ENCODE peak calls at places on chromosomes 6 and 20, in four cellular contexts. Y is stomach, J is upper lobe of left lung, I is thyroid gland. O is an unnamed sample.

GRCh38 chr6:155755452-155755851 is 299.8 kb upstream of the NOX3 start:
- DNase-seq in Y (no peak), J (no peak), I (no peak), O (no peak)

GRCh38 chr6:108781419-108782110 is 66.7 kb upstream of the ARMC2 start:
- DNase-seq in Y (no peak), J (no peak), I (no peak), O (no peak)

GRCh38 chr6:44858998-44859397 is 469.1 kb upstream of the RUNX2 start:
- DNase-seq in Y (no peak), J (no peak), I (no peak), O (no peak)

GRCh38 chr20:12166053-12166717 is 248.5 kb downstream of the BTBD3 start:
- DNase-seq in Y (no peak), J (no peak), I (no peak), O (peak)

GRCh38 chr6:159654483-159655098 is 38.5 kb downstream of the SOD2 start:
- DNase-seq in Y (no peak), J (no peak), I (no peak), O (no peak)

GRCh38 chr6:143193571-143194094 is 132.9 kb downstream of the AIG1 start:
- DNase-seq in Y (no peak), J (no peak), I (no peak), O (no peak)

GRCh38 chr6:139625998-139626975 is 251.8 kb upstream of the CITED2 start:
- DNase-seq in Y (no peak), J (no peak), I (no peak), O (no peak)

GRCh38 chr20:2814587-2815051 is at the start of gene C20orf141:
- DNase-seq in Y (no peak), J (no peak), I (no peak), O (peak)

GRCh38 chr6:98827295-98828159 is 6.8 kb upstream of the POU3F2 start:
- DNase-seq in Y (no peak), J (peak), I (no peak), O (no peak)

GRCh38 chr6:159098636-159099106 is 53.9 kb upstream of the TAGAP start:
- DNase-seq in Y (no peak), J (peak), I (peak), O (no peak)

GRCh38 chr6:93417421-93417996 is 1.9 kb downstream of the EPHA7 start:
- DNase-seq in Y (no peak), J (peak), I (no peak), O (peak)

GRCh38 chr6:37695857-37696219 is 1.8 kb downstream of the MDGA1 start:
- DNase-seq in Y (no peak), J (no peak), I (no peak), O (no peak)

GRCh38 chr20:9332783-9333482 is 181.5 kb upstream of the LAMP5 start:
- DNase-seq in Y (no peak), J (no peak), I (no peak), O (no peak)

GRCh38 chr6:49326337-49326736 is 136.7 kb downstream of the MMUT start:
- DNase-seq in Y (no peak), J (no peak), I (no peak), O (no peak)

GRCh38 chr6:160348209-160348551 is at the start of gene SLC22A3:
- DNase-seq in Y (peak), J (peak), I (peak), O (no peak)

GRCh38 chr6:169190144-169190584 is 63.5 kb downstream of the THBS2 start:
- DNase-seq in Y (no peak), J (peak), I (peak), O (peak)

GRCh38 chr6:41443616-41444525 is 102.3 kb upstream of the FOXP4 start:
- DNase-seq in Y (no peak), J (no peak), I (peak), O (peak)

GRCh38 chr20:9149087-9149486 is 80.2 kb downstream of the PLCB4 start:
- DNase-seq in Y (no peak), J (no peak), I (no peak), O (no peak)

GRCh38 chr20:62355527-62356142 is 11.5 kb downstream of the LAMA5 start:
- DNase-seq in Y (no peak), J (peak), I (no peak), O (peak)

GRCh38 chr20:10789386-10789785 is 115.6 kb upstream of the JAG1 start:
- DNase-seq in Y (no peak), J (no peak), I (no peak), O (no peak)

GRCh38 chr6:56995347-56995746 is 40.4 kb downstream of the BEND6 start:
- DNase-seq in Y (no peak), J (no peak), I (no peak), O (no peak)

GRCh38 chr6:45438849-45439406 is 61.2 kb upstream of the SUPT3H start:
- DNase-seq in Y (no peak), J (no peak), I (no peak), O (no peak)

GRCh38 chr6:133682506-133683290 is 206.2 kb upstream of the TCF21 start:
- DNase-seq in Y (no peak), J (no peak), I (no peak), O (no peak)

GRCh38 chr20:62371588-62372041 is 4.5 kb upstream of the LAMA5 start:
- DNase-seq in Y (no peak), J (peak), I (no peak), O (no peak)

GRCh38 chr6:137176729-137177128 is 3.3 kb upstream of the IL22RA2 start:
- DNase-seq in Y (no peak), J (no peak), I (no peak), O (no peak)

GRCh38 chr20:48921883-48922867 is 664 bp downstream of the ARFGEF2 start:
- DNase-seq in Y (peak), J (no peak), I (peak), O (peak)

GRCh38 chr20:41261790-41262717 is 55.5 kb downstream of the ZHX3 start:
- DNase-seq in Y (no peak), J (no peak), I (no peak), O (no peak)

GRCh38 chr6:118679293-118679692 is 27.9 kb upstream of the CEP85L start:
- DNase-seq in Y (no peak), J (no peak), I (no peak), O (no peak)

GRCh38 chr20:2984028-2984501 is 59.4 kb upstream of the GNRH2 start:
- DNase-seq in Y (no peak), J (no peak), I (no peak), O (no peak)

DNA sequence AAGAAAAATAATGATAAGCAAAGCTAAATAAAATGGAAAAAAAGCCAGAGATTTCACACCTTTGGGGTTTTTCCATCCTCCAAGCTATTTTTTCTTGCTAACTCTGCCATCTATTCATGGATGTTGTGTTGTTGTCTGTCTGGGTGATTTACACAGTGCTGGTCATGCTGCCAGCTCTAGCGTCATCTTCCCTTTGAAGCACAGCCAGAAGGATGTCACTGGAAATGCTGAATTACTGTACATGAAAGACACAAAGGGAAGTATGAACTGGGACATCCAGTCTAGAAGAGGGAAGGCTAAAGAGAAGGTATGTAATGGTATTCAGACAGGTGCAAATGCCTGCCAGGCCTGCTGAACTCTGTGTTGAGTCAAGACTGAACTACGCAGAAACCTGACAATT is 241.9 kb upstream of the STXBP5 start:
- DNase-seq in Y (no peak), J (no peak), I (no peak), O (no peak)
- H3K27ac ChIP-seq in Y (no peak), J (no peak), I (no peak), O (no peak)

DNA sequence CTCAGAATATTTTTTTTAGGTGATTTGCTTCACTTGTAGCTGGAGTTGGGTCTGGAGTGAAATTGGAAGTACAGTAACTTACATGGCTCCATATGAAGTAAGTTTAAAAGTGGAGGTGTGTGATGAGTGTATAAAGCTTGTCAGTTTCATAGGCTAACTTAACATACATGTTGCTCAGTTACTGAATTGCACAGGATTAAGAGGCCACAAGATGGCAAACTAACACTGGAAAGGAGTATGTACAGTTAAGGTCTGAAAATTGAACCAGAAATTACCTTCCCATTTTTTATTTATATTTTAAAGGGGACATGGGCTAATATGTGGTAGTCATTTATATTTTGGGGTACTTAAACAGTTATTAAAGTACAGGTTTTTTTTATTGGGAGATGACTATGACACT is 45.3 kb upstream of the SMIM8 start:
- DNase-seq in Y (no peak), J (no peak), I (no peak), O (no peak)
- TF ChIP-seq POLR2A in Y (no peak), J (no peak), I (no peak), O (no peak)

GRCh38 chr6:27836080-27836782 is 76.0 kb downstream of the OR2B2 start:
- DNase-seq in Y (no peak), J (no peak), I (no peak), O (no peak)

GRCh38 chr6:27837636-27838512 is 74.3 kb downstream of the OR2B2 start:
- DNase-seq in Y (peak), J (peak), I (peak), O (peak)

GRCh38 chr6:27834384-27834783 is 77.8 kb downstream of the OR2B2 start:
- DNase-seq in Y (no peak), J (no peak), I (no peak), O (no peak)

GRCh38 chr6:27836783-27837635 is 75.2 kb downstream of the OR2B2 start:
- DNase-seq in Y (peak), J (no peak), I (peak), O (peak)

DNA sequence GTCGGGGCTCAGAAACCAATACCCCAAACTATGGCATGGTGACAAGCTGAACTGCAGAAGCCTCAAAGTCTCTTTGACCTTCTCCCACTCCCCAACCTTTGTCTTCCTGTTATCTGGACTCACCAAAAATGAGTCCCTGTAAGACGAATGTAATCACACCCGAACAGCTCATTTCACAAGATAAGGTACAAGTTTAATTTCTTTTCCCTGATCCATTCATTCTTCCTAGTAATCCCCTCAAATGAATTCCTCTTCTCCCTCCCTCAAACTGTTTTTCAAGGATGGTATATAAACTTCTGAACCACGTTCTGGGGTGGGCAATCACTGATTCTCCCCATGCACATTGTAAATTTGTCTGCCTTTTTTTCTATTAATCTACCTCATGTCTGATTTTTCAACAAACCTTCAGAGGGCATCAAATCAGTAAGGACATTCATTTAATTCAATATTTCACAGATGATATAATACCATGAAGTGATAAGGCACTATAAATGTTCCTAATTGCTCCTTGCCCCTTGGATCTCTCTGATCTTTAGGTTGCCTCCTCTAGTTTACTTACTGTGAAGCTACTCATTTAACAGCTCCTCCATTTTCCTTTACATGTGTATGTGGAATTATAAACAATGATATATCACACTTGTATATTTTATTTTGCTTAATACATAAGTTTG is 77.2 kb downstream of the OR2B2 start:
- DNase-seq in Y (no peak), J (no peak), I (no peak), O (no peak)
- H3K27ac ChIP-seq in Y (no peak), J (no peak), I (no peak), O (no peak)

GRCh38 chr6:105437236-105437635 is 34.4 kb upstream of the PREP start:
- DNase-seq in Y (no peak), J (no peak), I (no peak), O (no peak)
- TF ChIP-seq POLR2A in Y (no peak), J (no peak), I (no peak), O (no peak)

GRCh38 chr20:58656825-58657224 is 5.7 kb downstream of the STX16 start:
- DNase-seq in Y (no peak), J (no peak), I (no peak), O (no peak)
- H3K27ac ChIP-seq in Y (no peak), J (no peak), I (peak), O (no peak)

DNA sequence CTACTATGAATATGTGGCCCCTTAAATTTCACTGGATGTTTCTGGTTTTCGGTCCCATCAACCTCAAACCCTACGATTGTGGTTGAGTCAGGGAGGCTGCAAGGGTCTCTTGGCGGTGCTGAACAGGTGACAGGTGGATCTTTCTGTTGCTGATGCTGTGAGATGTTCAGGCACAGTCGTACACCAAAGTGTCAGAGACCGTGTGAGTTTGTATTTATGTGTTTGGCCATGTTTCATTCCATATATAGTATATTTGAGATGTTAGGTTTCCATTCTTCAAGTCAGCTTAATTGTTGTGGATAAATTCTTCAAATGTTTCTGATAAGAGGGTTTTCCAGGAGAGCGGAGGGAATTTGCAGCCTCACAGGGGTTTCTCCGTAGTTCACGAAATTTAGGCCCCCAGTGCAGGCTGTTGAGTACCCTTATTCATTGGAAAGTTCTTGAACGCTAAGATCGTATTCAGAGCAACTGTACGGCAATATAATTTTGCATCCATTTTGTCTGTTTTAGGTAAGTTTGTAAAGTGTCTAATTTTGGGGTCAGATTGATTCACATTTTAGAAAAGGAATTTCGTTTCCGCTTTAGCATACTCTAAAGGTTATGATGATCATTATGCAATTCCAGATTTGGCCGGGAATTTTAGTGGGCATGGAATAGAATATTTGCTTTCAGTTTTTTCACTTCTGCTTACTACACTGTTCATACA is 1.2 kb downstream of the TAB2 start:
- DNase-seq in Y (no peak), J (no peak), I (no peak), O (no peak)
- TF ChIP-seq POLR2A in Y (no peak), J (no peak), I (no peak), O (no peak)

GRCh38 chr6:25042599-25042936 is 106.8 kb upstream of the RIPOR2 start:
- DNase-seq in Y (no peak), J (no peak), I (no peak), O (no peak)
- H3K27ac ChIP-seq in Y (no peak), J (peak), I (no peak), O (no peak)

DNA sequence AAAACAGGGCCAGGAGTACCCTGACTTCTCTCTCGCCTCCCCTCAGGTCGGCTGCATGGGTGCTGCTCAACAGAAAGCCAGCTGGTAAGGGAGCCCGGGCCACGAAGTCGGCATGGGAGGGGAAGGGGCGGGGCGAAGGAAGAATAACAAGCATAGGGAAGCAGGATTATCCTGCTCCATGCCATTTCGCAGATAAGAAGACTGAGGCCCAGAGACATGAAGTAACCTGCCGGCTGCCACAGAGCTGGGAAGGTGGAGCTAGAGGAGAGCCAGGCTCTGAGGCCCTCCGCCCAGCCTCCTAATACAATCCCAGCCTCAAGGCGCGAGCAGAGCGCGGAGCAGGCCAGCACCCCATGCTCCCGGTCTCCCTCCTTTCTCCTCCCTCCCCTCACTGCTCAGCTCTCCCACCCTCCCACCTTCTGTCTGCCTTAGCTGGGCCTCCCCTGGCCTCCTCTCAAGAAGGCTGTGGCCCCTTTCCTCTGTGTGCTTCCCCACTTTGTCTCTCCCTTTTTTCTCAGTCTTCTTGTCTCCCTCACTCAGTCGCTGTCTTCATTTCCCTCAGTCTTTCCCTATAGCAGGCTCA is 13.2 kb upstream of the HMGA1 start:
- DNase-seq in Y (no peak), J (peak), I (peak), O (no peak)
- TF ChIP-seq POLR2A in Y (no peak), J (no peak), I (no peak), O (no peak)

GRCh38 chr6:150897400-150897943 is 32.0 kb downstream of the MTHFD1L start:
- DNase-seq in Y (no peak), J (no peak), I (no peak), O (no peak)

GRCh38 chr6:150899231-150899630 is 33.7 kb downstream of the MTHFD1L start:
- DNase-seq in Y (no peak), J (no peak), I (no peak), O (no peak)

GRCh38 chr6:150900049-150900448 is 34.5 kb downstream of the MTHFD1L start:
- DNase-seq in Y (no peak), J (no peak), I (no peak), O (no peak)

GRCh38 chr6:150895898-150896632 is 30.6 kb downstream of the MTHFD1L start:
- DNase-seq in Y (no peak), J (no peak), I (no peak), O (no peak)

DNA sequence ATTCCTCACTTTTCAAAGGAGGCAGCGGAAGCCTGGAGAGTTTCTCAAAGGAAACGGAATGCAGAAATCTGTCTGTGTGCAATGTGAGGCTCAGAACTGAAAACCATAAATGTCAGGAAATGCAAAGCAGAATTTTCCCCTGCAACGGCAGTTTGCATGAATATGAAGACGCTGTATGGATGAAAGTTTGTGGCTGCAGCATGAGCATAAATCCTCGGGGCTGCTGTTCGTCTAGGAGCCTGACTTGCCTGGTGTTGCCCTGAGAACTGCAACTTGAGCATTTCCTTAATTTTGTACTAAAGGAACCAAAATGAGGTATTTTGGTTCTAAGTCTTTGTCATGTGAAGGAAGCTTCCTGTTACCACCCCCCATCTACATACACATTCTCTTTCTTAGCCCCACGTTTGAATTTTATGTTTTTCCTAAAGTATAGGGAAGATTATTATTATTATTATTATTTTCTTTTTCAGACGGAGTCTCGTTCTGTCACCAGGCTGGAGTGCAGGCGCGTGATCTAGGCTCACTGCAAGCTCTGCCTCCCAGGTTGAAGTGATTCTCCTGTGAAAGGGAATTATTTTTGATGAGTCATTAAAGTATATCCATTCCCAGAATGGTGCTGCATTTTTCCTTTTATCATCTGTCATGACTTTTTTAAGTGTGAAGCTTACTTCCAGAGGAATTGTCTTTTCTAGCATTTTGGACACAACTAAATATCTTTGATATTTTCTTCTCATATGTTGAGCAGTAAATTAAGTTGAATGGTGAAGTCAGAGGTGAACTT is 33.1 kb downstream of the MTHFD1L start:
- DNase-seq in Y (no peak), J (no peak), I (no peak), O (no peak)
- H3K27ac ChIP-seq in Y (no peak), J (no peak), I (no peak), O (no peak)